ENCODE peak calls at places on chromosomes 13 and 19, in eight cellular contexts. One of them, this sample, is unnamed.

GRCh38 chr19:53977991-53978731 is 13.3 kb upstream of the CACNG6 start:
- DNase-seq in pancreas: peak; percentile 27
- DNase-seq in fibroblast of lung: peak; percentile 90
- DNase-seq in left ventricle myocardium inferior: peak; percentile 50
- DNase-seq in brain microvascular endothelial cell: peak; percentile 91
- DNase-seq in transverse colon: no peak
- DNase-seq in GM06990: no peak
- DNase-seq in heart right ventricle: peak; percentile 72
- DNase-seq in this sample: peak; percentile 3

GRCh38 chr19:31674503-31675186 is 325.4 kb upstream of the TSHZ3 start:
- DNase-seq in pancreas: no peak
- DNase-seq in fibroblast of lung: peak; percentile 89
- DNase-seq in left ventricle myocardium inferior: no peak
- DNase-seq in brain microvascular endothelial cell: peak; percentile 66
- DNase-seq in transverse colon: no peak
- DNase-seq in GM06990: no peak
- DNase-seq in heart right ventricle: no peak
- DNase-seq in this sample: no peak

GRCh38 chr13:36831291-36831690 is 12.3 kb downstream of the RFXAP start:
- DNase-seq in pancreas: no peak
- DNase-seq in fibroblast of lung: no peak
- DNase-seq in left ventricle myocardium inferior: no peak
- DNase-seq in brain microvascular endothelial cell: no peak
- DNase-seq in transverse colon: no peak
- DNase-seq in GM06990: no peak
- DNase-seq in heart right ventricle: no peak
- DNase-seq in this sample: no peak

GRCh38 chr13:106326751-106327150 is 208.7 kb downstream of the EFNB2 start:
- DNase-seq in pancreas: no peak
- DNase-seq in fibroblast of lung: no peak
- DNase-seq in left ventricle myocardium inferior: no peak
- DNase-seq in brain microvascular endothelial cell: no peak
- DNase-seq in transverse colon: no peak
- DNase-seq in GM06990: no peak
- DNase-seq in heart right ventricle: no peak
- DNase-seq in this sample: no peak

GRCh38 chr13:113393572-113394503 is 29.9 kb upstream of the GRTP1 start:
- DNase-seq in pancreas: peak; percentile 61
- DNase-seq in fibroblast of lung: peak; percentile 59
- DNase-seq in left ventricle myocardium inferior: peak; percentile 83
- DNase-seq in brain microvascular endothelial cell: peak; percentile 39
- DNase-seq in transverse colon: peak; percentile 83
- DNase-seq in GM06990: peak; percentile 81
- DNase-seq in heart right ventricle: peak; percentile 84
- DNase-seq in this sample: no peak

GRCh38 chr13:52845334-52845761 is 3.1 kb downstream of the PCDH8 start:
- DNase-seq in pancreas: no peak
- DNase-seq in fibroblast of lung: no peak
- DNase-seq in left ventricle myocardium inferior: no peak
- DNase-seq in brain microvascular endothelial cell: no peak
- DNase-seq in transverse colon: no peak
- DNase-seq in GM06990: no peak
- DNase-seq in heart right ventricle: no peak
- DNase-seq in this sample: no peak

GRCh38 chr13:26062853-26063444 is 11.1 kb upstream of the SHISA2 start:
- DNase-seq in pancreas: peak; percentile 35
- DNase-seq in fibroblast of lung: peak; percentile 58
- DNase-seq in left ventricle myocardium inferior: no peak
- DNase-seq in brain microvascular endothelial cell: peak; percentile 63
- DNase-seq in transverse colon: peak; percentile 15
- DNase-seq in GM06990: no peak
- DNase-seq in heart right ventricle: no peak
- DNase-seq in this sample: no peak

GRCh38 chr19:10422846-10423245 is 2.5 kb downstream of the PDE4A start:
- DNase-seq in pancreas: no peak
- DNase-seq in fibroblast of lung: no peak
- DNase-seq in left ventricle myocardium inferior: no peak
- DNase-seq in brain microvascular endothelial cell: no peak
- DNase-seq in transverse colon: no peak
- DNase-seq in GM06990: no peak
- DNase-seq in heart right ventricle: no peak
- DNase-seq in this sample: no peak

GRCh38 chr19:47423203-47423882 is 4.0 kb upstream of the MEIS3 start:
- DNase-seq in pancreas: no peak
- DNase-seq in fibroblast of lung: no peak
- DNase-seq in left ventricle myocardium inferior: no peak
- DNase-seq in brain microvascular endothelial cell: no peak
- DNase-seq in transverse colon: no peak
- DNase-seq in GM06990: no peak
- DNase-seq in heart right ventricle: no peak
- DNase-seq in this sample: no peak

GRCh38 chr13:33629610-33630009 is 188.3 kb upstream of the RFC3 start:
- DNase-seq in pancreas: no peak
- DNase-seq in fibroblast of lung: no peak
- DNase-seq in left ventricle myocardium inferior: no peak
- DNase-seq in brain microvascular endothelial cell: no peak
- DNase-seq in transverse colon: no peak
- DNase-seq in GM06990: no peak
- DNase-seq in heart right ventricle: no peak
- DNase-seq in this sample: no peak

DNA sequence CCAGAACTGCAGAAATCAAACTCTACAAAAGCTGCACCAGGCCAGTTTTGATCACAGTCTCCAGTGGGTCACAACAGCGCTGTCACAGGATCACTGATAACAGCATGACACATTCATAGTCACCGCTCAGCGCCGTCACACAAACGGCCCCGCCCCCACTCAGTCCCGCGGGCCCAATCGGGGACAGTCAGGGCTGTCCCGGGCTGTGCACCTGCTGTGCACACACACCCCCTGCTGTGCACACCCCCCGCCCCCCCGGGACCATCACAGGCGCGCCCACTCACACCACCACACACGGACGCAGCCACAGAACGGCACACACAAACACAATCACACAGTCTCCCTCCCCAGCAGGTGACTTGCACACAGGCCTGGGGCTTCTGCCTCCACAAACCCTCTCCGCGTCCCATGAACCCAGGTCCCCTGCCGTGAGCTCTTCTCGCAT is 435 bp upstream of the ZNF382 start:
- DNase-seq in pancreas: peak; percentile 51
- DNase-seq in fibroblast of lung: peak; percentile 54
- DNase-seq in left ventricle myocardium inferior: peak; percentile 74
- DNase-seq in brain microvascular endothelial cell: peak; percentile 54
- DNase-seq in transverse colon: peak; percentile 38
- DNase-seq in GM06990: peak; percentile 88
- DNase-seq in heart right ventricle: peak; percentile 71
- DNase-seq in this sample: peak; percentile 11
- TF ChIP-seq CTCF in pancreas: no peak
- TF ChIP-seq CTCF in fibroblast of lung: no peak
- TF ChIP-seq CTCF in left ventricle myocardium inferior: no peak
- TF ChIP-seq CTCF in brain microvascular endothelial cell: no peak
- TF ChIP-seq CTCF in transverse colon: no peak
- TF ChIP-seq CTCF in GM06990: no peak
- TF ChIP-seq CTCF in heart right ventricle: no peak
- TF ChIP-seq CTCF in this sample: no peak

GRCh38 chr19:5045956-5046338 is 77.0 kb downstream of the KDM4B start:
- DNase-seq in pancreas: no peak
- DNase-seq in fibroblast of lung: no peak
- DNase-seq in left ventricle myocardium inferior: no peak
- DNase-seq in brain microvascular endothelial cell: no peak
- DNase-seq in transverse colon: no peak
- DNase-seq in GM06990: no peak
- DNase-seq in heart right ventricle: no peak
- DNase-seq in this sample: no peak
- H3K36me3 ChIP-seq in pancreas: no peaks in the 10 kb centered on the region
- H3K36me3 ChIP-seq in fibroblast of lung: peaks cover 16% of the 10 kb centered on the region
- H3K36me3 ChIP-seq in left ventricle myocardium inferior: peaks cover 47% of the 10 kb centered on the region
- H3K36me3 ChIP-seq in brain microvascular endothelial cell: peaks cover 26% of the 10 kb centered on the region
- H3K36me3 ChIP-seq in transverse colon: no peaks in the 10 kb centered on the region
- H3K36me3 ChIP-seq in GM06990: peaks cover 16% of the 10 kb centered on the region
- H3K36me3 ChIP-seq in heart right ventricle: peaks cover 7% of the 10 kb centered on the region
- H3K36me3 ChIP-seq in this sample: peaks cover 25% of the 10 kb centered on the region

DNA sequence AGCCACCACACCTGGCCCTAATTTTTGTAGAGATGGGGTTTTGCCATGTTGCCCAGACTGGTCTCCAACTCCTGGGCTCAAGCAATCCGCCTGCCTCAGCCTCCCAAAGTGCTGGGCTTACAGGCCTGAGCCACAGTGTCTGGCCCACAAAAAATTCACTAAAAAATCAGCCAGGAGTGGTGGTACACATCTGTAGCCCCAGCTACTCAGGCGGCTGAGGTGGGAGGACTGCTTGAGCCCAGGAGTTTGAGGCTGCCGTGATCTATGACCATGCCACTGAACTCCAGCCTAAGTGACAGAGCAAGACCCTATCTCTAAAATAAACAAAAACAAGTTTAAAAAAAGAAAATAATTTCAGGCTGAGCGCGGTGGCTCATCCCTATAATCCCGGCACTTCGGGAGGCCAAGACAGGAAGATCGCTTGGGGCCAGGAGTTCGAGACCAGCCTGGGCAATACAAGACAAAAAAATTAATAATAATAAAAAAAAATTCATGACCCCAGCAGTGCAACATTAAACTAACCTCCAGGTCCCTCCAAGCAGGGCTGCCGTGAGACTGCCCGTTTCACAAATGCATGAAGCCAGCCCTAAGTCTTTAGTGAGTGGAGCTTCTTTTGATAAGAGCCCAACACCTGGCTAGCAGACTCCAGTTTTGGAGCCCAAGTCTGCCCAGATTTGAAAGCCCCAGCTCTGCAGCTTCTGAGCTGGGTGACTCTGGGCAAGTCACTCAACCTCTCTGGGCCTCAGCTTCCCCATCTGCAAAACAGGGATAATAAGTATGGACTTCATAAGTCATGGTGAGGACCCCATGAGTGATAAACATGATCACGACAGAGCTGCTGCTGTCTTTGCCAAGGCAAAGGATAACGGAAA is 38.6 kb upstream of the NANOS3 start:
- DNase-seq in pancreas: no peak
- DNase-seq in fibroblast of lung: no peak
- DNase-seq in left ventricle myocardium inferior: no peak
- DNase-seq in brain microvascular endothelial cell: no peak
- DNase-seq in transverse colon: no peak
- DNase-seq in GM06990: no peak
- DNase-seq in heart right ventricle: no peak
- DNase-seq in this sample: no peak
- H3K4me3 ChIP-seq in pancreas: peak overlapping the region; percentile 92
- H3K4me3 ChIP-seq in fibroblast of lung: peak overlapping the region; percentile 97
- H3K4me3 ChIP-seq in left ventricle myocardium inferior: peak overlapping the region; percentile 94
- H3K4me3 ChIP-seq in brain microvascular endothelial cell: peak overlapping the region; percentile 80
- H3K4me3 ChIP-seq in transverse colon: peak overlapping the region; percentile 83
- H3K4me3 ChIP-seq in GM06990: peak overlapping the region; percentile 72
- H3K4me3 ChIP-seq in heart right ventricle: peak overlapping the region; percentile 0
- H3K4me3 ChIP-seq in this sample: peak overlapping the region; percentile 96

GRCh38 chr19:1106841-1107654 is 3.3 kb downstream of the GPX4 start:
- DNase-seq in pancreas: no peak
- DNase-seq in fibroblast of lung: peak; percentile 54
- DNase-seq in left ventricle myocardium inferior: no peak
- DNase-seq in brain microvascular endothelial cell: no peak
- DNase-seq in transverse colon: peak; percentile 32
- DNase-seq in GM06990: no peak
- DNase-seq in heart right ventricle: no peak
- DNase-seq in this sample: no peak
- TF ChIP-seq CTCF in pancreas: no peak
- TF ChIP-seq CTCF in fibroblast of lung: peak; percentile 8
- TF ChIP-seq CTCF in left ventricle myocardium inferior: no peak
- TF ChIP-seq CTCF in brain microvascular endothelial cell: peak; percentile 43
- TF ChIP-seq CTCF in transverse colon: peak; percentile 21
- TF ChIP-seq CTCF in GM06990: peak; percentile 10
- TF ChIP-seq CTCF in heart right ventricle: no peak
- TF ChIP-seq CTCF in this sample: no peak

DNA sequence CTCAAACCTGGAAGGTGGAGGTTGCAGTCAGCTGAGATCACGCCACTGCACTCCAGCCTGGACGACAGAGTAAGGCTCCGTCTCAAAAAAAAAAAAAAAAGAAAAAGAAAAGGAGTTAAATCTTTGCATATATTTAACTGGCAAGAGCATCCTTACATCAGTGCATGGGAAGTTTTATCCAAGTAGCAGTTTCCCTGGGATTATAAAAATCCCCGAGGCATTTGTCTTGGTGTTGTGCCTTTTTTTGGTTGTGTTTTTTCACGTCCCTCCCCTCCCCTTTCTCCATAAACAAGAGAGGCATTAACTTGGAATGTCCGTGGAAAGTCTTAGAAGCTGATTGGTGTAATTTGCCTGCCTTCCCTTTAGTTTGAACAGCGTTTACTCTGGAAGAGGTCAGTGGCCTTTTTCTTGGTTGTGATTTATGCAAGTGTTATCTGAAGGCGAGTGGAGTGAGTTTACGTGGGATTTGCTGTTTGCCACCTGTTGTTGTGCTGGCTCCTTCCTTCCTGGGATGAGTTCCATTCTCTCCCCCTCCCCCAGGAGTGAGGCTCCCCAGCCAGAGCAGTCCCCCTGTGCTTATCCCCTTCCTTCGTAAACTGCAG is 7.1 kb downstream of the ACTN4 start:
- DNase-seq in pancreas: no peak
- DNase-seq in fibroblast of lung: peak; percentile 52
- DNase-seq in left ventricle myocardium inferior: no peak
- DNase-seq in brain microvascular endothelial cell: no peak
- DNase-seq in transverse colon: no peak
- DNase-seq in GM06990: no peak
- DNase-seq in heart right ventricle: no peak
- DNase-seq in this sample: no peak
- H3K36me3 ChIP-seq in pancreas: no peaks in the 10 kb centered on the region
- H3K36me3 ChIP-seq in fibroblast of lung: no peaks in the 10 kb centered on the region
- H3K36me3 ChIP-seq in left ventricle myocardium inferior: peaks cover 8% of the 10 kb centered on the region
- H3K36me3 ChIP-seq in brain microvascular endothelial cell: peaks cover 3% of the 10 kb centered on the region
- H3K36me3 ChIP-seq in transverse colon: no peaks in the 10 kb centered on the region
- H3K36me3 ChIP-seq in GM06990: no peaks in the 10 kb centered on the region
- H3K36me3 ChIP-seq in heart right ventricle: no peaks in the 10 kb centered on the region
- H3K36me3 ChIP-seq in this sample: no peaks in the 10 kb centered on the region

DNA sequence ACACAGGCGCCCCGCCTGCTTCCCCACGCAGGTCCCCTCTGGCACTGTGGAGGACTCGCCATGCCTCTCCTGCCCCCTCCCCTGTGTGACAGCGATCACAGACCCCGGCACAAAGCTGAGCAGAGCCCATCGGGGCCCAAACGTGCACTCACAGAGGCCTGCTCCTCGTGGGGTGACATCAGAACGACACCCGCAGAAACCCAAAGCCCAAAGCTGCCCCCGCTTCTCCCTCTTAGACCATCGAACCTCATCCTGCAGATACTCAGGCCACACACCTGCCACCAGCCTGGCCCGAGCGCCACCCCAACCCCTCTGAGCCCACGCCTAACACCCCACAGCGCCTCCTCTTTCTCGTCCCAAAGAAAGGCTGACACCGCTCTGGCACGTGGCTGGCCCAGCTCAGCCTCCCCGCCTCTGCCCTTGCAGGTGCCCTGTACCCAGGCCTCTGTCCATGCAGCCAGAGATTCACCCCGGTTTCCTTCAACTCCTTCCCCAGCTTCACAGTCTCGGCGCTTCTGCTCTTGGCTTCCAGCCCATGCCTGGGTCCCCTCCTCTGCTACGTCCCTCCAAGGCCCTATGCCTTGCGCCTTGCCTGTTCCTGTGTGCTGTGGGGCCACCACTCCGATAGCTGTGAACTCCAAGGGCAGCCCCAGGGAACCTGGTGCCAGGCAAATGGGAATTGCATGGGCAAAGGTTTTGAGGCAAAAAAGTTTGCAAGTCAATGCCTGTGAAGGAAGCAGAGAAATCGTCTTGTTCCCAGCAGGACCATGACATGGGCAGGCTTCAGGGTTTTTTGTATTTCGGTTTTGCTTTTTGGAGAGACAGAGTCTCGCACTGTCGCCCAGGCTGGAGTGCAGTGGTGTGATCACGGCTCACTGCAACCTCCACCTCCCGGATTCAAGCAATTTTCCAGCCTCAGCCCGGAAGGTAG is 833 bp upstream of the CBARP start:
- DNase-seq in pancreas: no peak
- DNase-seq in fibroblast of lung: no peak
- DNase-seq in left ventricle myocardium inferior: no peak
- DNase-seq in brain microvascular endothelial cell: no peak
- DNase-seq in transverse colon: no peak
- DNase-seq in GM06990: no peak
- DNase-seq in heart right ventricle: no peak
- DNase-seq in this sample: no peak
- H3K4me3 ChIP-seq in pancreas: peak overlapping the region; percentile 30
- H3K4me3 ChIP-seq in fibroblast of lung: peak overlapping the region; percentile 15
- H3K4me3 ChIP-seq in left ventricle myocardium inferior: peak overlapping the region; percentile 73
- H3K4me3 ChIP-seq in brain microvascular endothelial cell: peak overlapping the region; percentile 72
- H3K4me3 ChIP-seq in transverse colon: peak overlapping the region; percentile 41
- H3K4me3 ChIP-seq in GM06990: peak overlapping the region; percentile 53
- H3K4me3 ChIP-seq in heart right ventricle: no peak overlapping the region
- H3K4me3 ChIP-seq in this sample: peak overlapping the region; percentile 65

This sample was measured in thoracic aorta.